ENCODE peak calls at places on chromosomes 16 and 17, in eight cellular contexts. N is hepatic stellate cell; I is stimulated activated CD8-positive, alpha-beta memory T cell treated with anti-CD3 and anti-CD28 coated beads, Interleukin-2, amount 100 ng/mL, for 48 hours; P is ureter; C is kidney glomerular epithelial cell; L is coronary artery; G is NCI-H1436; T is stimulated activated CD4-positive, alpha-beta T cell treated with anti-CD3 and anti-CD28 coated beads, Interleukin-4, amount 100 ng/mL, for 24 hours. J is an unnamed sample.

GRCh38 chr16:55499951-55500350 is 8.9 kb upstream of the LPCAT2 start:
- DNase-seq in L (no peak), I (no peak), C (peak), G (no peak), T (no peak), P (peak), N (peak), J (no peak)

GRCh38 chr17:62616993-62617893 is 10.2 kb upstream of the MRC2 start:
- DNase-seq in N (no peak), T (no peak), G (no peak), L (no peak), I (no peak), P (no peak), C (no peak), J (no peak)

GRCh38 chr16:263944-264343 is 11.8 kb downstream of the RGS11 start:
- DNase-seq in T (no peak), C (no peak), G (no peak), N (no peak), P (no peak), L (no peak), I (no peak), J (no peak)

GRCh38 chr17:34254146-34254545 is 939 bp upstream of the CCL2 start:
- DNase-seq in G (no peak), N (peak), T (no peak), L (no peak), C (peak), I (no peak), P (no peak), J (no peak)

GRCh38 chr17:32429598-32429997 is 14.7 kb upstream of the PSMD11 start:
- DNase-seq in I (no peak), T (no peak), C (no peak), L (no peak), G (no peak), P (no peak), N (no peak), J (no peak)

GRCh38 chr16:4601317-4602186 is 13.1 kb downstream of the UBALD1 start:
- DNase-seq in P (no peak), L (no peak), I (no peak), G (no peak), C (no peak), N (no peak), T (no peak), J (peak)

GRCh38 chr16:48269011-48269410 is 21.7 kb upstream of the ABCC11 start:
- DNase-seq in I (no peak), C (no peak), T (no peak), G (no peak), L (no peak), N (no peak), P (no peak), J (no peak)

GRCh38 chr17:82832881-82833475 is 6.8 kb downstream of the ZNF750 start:
- DNase-seq in C (no peak), G (no peak), T (no peak), L (no peak), P (no peak), I (no peak), N (no peak), J (no peak)

GRCh38 chr16:66474750-66475199 is 47.7 kb downstream of the BEAN1 start:
- DNase-seq in L (no peak), N (no peak), P (peak), T (peak), I (no peak), G (peak), C (no peak), J (no peak)

GRCh38 chr16:86382774-86383407 is 127.4 kb upstream of the FOXF1 start:
- DNase-seq in G (no peak), P (no peak), C (no peak), T (no peak), I (no peak), L (no peak), N (no peak), J (no peak)

GRCh38 chr16:67077871-67078270 is 31.9 kb upstream of the PHAF1 start:
- DNase-seq in T (no peak), I (no peak), N (no peak), P (no peak), G (no peak), L (no peak), C (no peak), J (no peak)

GRCh38 chr16:55542459-55543082 is 23.9 kb upstream of the CAPNS2 start:
- DNase-seq in I (no peak), G (no peak), C (peak), P (no peak), L (no peak), T (no peak), N (no peak), J (no peak)

GRCh38 chr16:18800674-18801196 is 614 bp downstream of the ARL6IP1 start:
- DNase-seq in L (no peak), T (no peak), I (no peak), P (no peak), C (no peak), N (no peak), G (no peak), J (no peak)

GRCh38 chr16:73047536-73048291 is at the start of gene ZFHX3:
- DNase-seq in N (no peak), I (no peak), L (no peak), T (peak), G (peak), P (peak), C (peak), J (peak)

GRCh38 chr17:27797390-27798091 is 2.8 kb downstream of the NOS2 start:
- DNase-seq in P (no peak), I (no peak), L (no peak), G (no peak), N (no peak), T (no peak), C (no peak), J (no peak)

J was measured in uterus.